ENCODE peak calls at places on chromosomes 6 and 20, in five cellular contexts. L, X, W, R and Y are unnamed samples.

GRCh38 chr20:52084727-52085126 is 106.9 kb downstream of the ZFP64 start:
- DNase-seq in W (no peak), X (no peak), L (no peak), R (no peak), Y (no peak)

GRCh38 chr6:25219147-25219546 is 60.0 kb upstream of the CARMIL1 start:
- DNase-seq in X (no peak), L (no peak), W (no peak), R (no peak), Y (no peak)

GRCh38 chr20:25308671-25309394 is 60.9 kb downstream of the PYGB start:
- DNase-seq in L (peak; percentile 86), W (no peak), X (peak; percentile 32), R (no peak), Y (peak; percentile 96)

GRCh38 chr6:157143171-157143884 is 180.0 kb downstream of the TMEM242 start:
- DNase-seq in X (peak; percentile 75), L (peak; percentile 62), W (no peak), R (peak; percentile 23), Y (peak; percentile 64)

GRCh38 chr6:111210074-111210729 is 122.9 kb downstream of the SLC16A10 start:
- DNase-seq in X (peak; percentile 72), L (peak; percentile 66), R (peak; percentile 19), W (no peak), Y (peak; percentile 72)

GRCh38 chr6:2999621-3000455 is at the start of gene NQO2:
- DNase-seq in L (peak; percentile 78), W (peak; percentile 87), X (peak; percentile 99), R (peak; percentile 87), Y (no peak)

GRCh38 chr6:137043710-137044365 is 927 bp downstream of the IL20RA start:
- DNase-seq in X (peak; percentile 34), L (peak; percentile 47), W (no peak), R (no peak), Y (peak; percentile 34)

GRCh38 chr6:104943781-104944180 is 13.1 kb upstream of the LIN28B start:
- DNase-seq in W (no peak), X (no peak), R (no peak), L (peak; percentile 34), Y (peak; percentile 38)

GRCh38 chr6:13910443-13910842 is 14.3 kb upstream of the RNF182 start:
- DNase-seq in X (no peak), W (no peak), L (no peak), R (no peak), Y (no peak)

GRCh38 chr6:168828800-168829199 is 387.8 kb downstream of the SMOC2 start:
- DNase-seq in W (no peak), R (no peak), L (peak; percentile 20), X (no peak), Y (peak; percentile 12)

GRCh38 chr6:43949451-43950110 is 177.7 kb downstream of the MRPL14 start:
- DNase-seq in R (no peak), X (peak; percentile 52), L (peak; percentile 15), W (no peak), Y (no peak)

GRCh38 chr20:12047838-12048432 is 130.2 kb downstream of the BTBD3 start:
- DNase-seq in W (no peak), L (peak; percentile 85), R (no peak), X (no peak), Y (peak; percentile 63)